ENCODE peak calls at places on chromosomes 4 and X, in ten cellular contexts. F, I, J, R, E, X, G, W, Q and V are unnamed samples.

GRCh38 chrX:42778096-42778495 is at the start of gene PPP1R2C:
- DNase-seq in F (no peak), I (no peak), J (no peak), R (no peak), E (peak), X (no peak), G (no peak), W (no peak), Q (no peak), V (no peak)

GRCh38 chr4:128483816-128484215 is 196.2 kb upstream of the PGRMC2 start:
- DNase-seq in F (no peak), I (no peak), J (no peak), R (no peak), E (no peak), X (no peak), G (no peak), W (peak), Q (no peak), V (no peak)

GRCh38 chrX:144801786-144802185 is 445.5 kb upstream of the SPANXN1 start:
- DNase-seq in F (peak), I (no peak), J (no peak), R (no peak), E (no peak), X (no peak), G (no peak), W (no peak), Q (no peak), V (no peak)

GRCh38 chr4:159358226-159358625 is 255.3 kb downstream of the RAPGEF2 start:
- DNase-seq in F (peak), I (no peak), J (no peak), R (no peak), E (no peak), X (no peak), G (no peak), W (peak), Q (no peak), V (no peak)

GRCh38 chr4:10205223-10205622 is 88.6 kb upstream of the WDR1 start:
- DNase-seq in F (peak), I (no peak), J (no peak), R (no peak), E (no peak), X (no peak), G (no peak), W (no peak), Q (no peak), V (no peak)

GRCh38 chr4:41326776-41327175 is 70.0 kb downstream of the UCHL1 start:
- DNase-seq in F (no peak), I (no peak), J (no peak), R (no peak), E (no peak), X (no peak), G (no peak), W (no peak), Q (no peak), V (no peak)

GRCh38 chr4:109191216-109191615 is 111.2 kb downstream of the COL25A1 start:
- DNase-seq in F (no peak), I (no peak), J (no peak), R (no peak), E (no peak), X (no peak), G (no peak), W (no peak), Q (no peak), V (no peak)

GRCh38 chr4:37825943-37826281 is 574 bp upstream of the PGM2 start:
- DNase-seq in F (no peak), I (no peak), J (no peak), R (no peak), E (no peak), X (no peak), G (no peak), W (no peak), Q (no peak), V (no peak)

GRCh38 chr4:126701756-126702155 is 931.0 kb upstream of the INTU start:
- DNase-seq in F (no peak), I (no peak), J (no peak), R (no peak), E (no peak), X (no peak), G (no peak), W (peak), Q (no peak), V (no peak)

GRCh38 chrX:2427147-2427546 is 73.6 kb downstream of the DHRSX start:
- DNase-seq in F (no peak), I (no peak), J (no peak), R (no peak), E (no peak), X (no peak), G (no peak), W (no peak), Q (no peak), V (no peak)

GRCh38 chr4:164536829-164537228 is 217.1 kb upstream of the SMIM31 start:
- DNase-seq in F (peak), I (peak), J (no peak), R (no peak), E (no peak), X (no peak), G (peak), W (peak), Q (peak), V (no peak)

GRCh38 chr4:20253799-20254409 is 2.2 kb downstream of the SLIT2 start:
- DNase-seq in F (peak), I (no peak), J (peak), R (peak), E (no peak), X (peak), G (no peak), W (peak), Q (no peak), V (peak)

GRCh38 chr4:89469930-89470375 is 162.4 kb upstream of the GPRIN3 start:
- DNase-seq in F (peak), I (peak), J (no peak), R (no peak), E (no peak), X (no peak), G (no peak), W (peak), Q (peak), V (no peak)

GRCh38 chr4:188332265-188332664 is 193.0 kb downstream of the TRIML1 start:
- DNase-seq in F (no peak), I (no peak), J (no peak), R (no peak), E (no peak), X (no peak), G (no peak), W (no peak), Q (no peak), V (no peak)

GRCh38 chr4:166308589-166308988 is 435.6 kb downstream of the TLL1 start:
- DNase-seq in F (no peak), I (no peak), J (no peak), R (no peak), E (no peak), X (no peak), G (no peak), W (no peak), Q (peak), V (no peak)

GRCh38 chr4:76733380-76733779 is 164.6 kb downstream of the SOWAHB start:
- DNase-seq in F (peak), I (peak), J (no peak), R (no peak), E (no peak), X (no peak), G (peak), W (no peak), Q (no peak), V (no peak)

GRCh38 chrX:100417671-100418070 is 7.6 kb upstream of the PCDH19 start:
- DNase-seq in F (no peak), I (no peak), J (no peak), R (no peak), E (no peak), X (no peak), G (no peak), W (no peak), Q (no peak), V (no peak)

GRCh38 chr4:183821090-183821853 is 83.8 kb upstream of the STOX2 start:
- DNase-seq in F (no peak), I (no peak), J (no peak), R (no peak), E (no peak), X (no peak), G (no peak), W (no peak), Q (no peak), V (no peak)

GRCh38 chr4:120865985-120866384 is 56.5 kb downstream of the PRDM5 start:
- DNase-seq in F (no peak), I (no peak), J (no peak), R (no peak), E (no peak), X (no peak), G (no peak), W (peak), Q (peak), V (no peak)

GRCh38 chr4:120869511-120870278 is 52.8 kb downstream of the PRDM5 start:
- DNase-seq in F (no peak), I (peak), J (no peak), R (no peak), E (no peak), X (no peak), G (no peak), W (peak), Q (no peak), V (no peak)

GRCh38 chr4:120873554-120873953 is 49.0 kb downstream of the PRDM5 start:
- DNase-seq in F (no peak), I (no peak), J (no peak), R (no peak), E (no peak), X (no peak), G (no peak), W (no peak), Q (no peak), V (no peak)

GRCh38 chr4:120871173-120871572 is 51.4 kb downstream of the PRDM5 start:
- DNase-seq in F (no peak), I (no peak), J (no peak), R (no peak), E (no peak), X (no peak), G (no peak), W (no peak), Q (no peak), V (no peak)

GRCh38 chr4:120870279-120870673 is 52.2 kb downstream of the PRDM5 start:
- DNase-seq in F (peak), I (no peak), J (no peak), R (no peak), E (no peak), X (no peak), G (no peak), W (no peak), Q (no peak), V (no peak)
- TF ChIP-seq CTCF in F (peak), I (no peak), J (no peak), R (no peak), E (no peak), X (no peak), G (no peak), W (no peak), Q (peak), V (no peak)

GRCh38 chr4:156969136-156969535 is 2.5 kb downstream of the PDGFC start:
- DNase-seq in F (no peak), I (no peak), J (no peak), R (no peak), E (no peak), X (no peak), G (no peak), W (no peak), Q (no peak), V (no peak)
- H3K27ac ChIP-seq in F (no peak), I (no peak), J (peak), R (peak), E (no peak), X (no peak), G (no peak), W (peak), Q (peak), V (peak)

GRCh38 chr4:102760645-102761477 is at the start of gene MANBA:
- DNase-seq in F (peak), I (peak), J (peak), R (peak), E (peak), X (peak), G (peak), W (peak), Q (no peak), V (peak)

GRCh38 chr4:102758241-102758871 is 2.4 kb downstream of the MANBA start:
- DNase-seq in F (peak), I (no peak), J (no peak), R (no peak), E (no peak), X (no peak), G (no peak), W (no peak), Q (no peak), V (no peak)

GRCh38 chr4:102759835-102760644 is 728 bp downstream of the MANBA start:
- DNase-seq in F (peak), I (peak), J (peak), R (peak), E (no peak), X (peak), G (no peak), W (peak), Q (no peak), V (no peak)

GRCh38 chr4:102761478-102761790 is 666 bp upstream of the MANBA start:
- DNase-seq in F (peak), I (peak), J (no peak), R (no peak), E (no peak), X (peak), G (no peak), W (peak), Q (no peak), V (no peak)

DNA sequence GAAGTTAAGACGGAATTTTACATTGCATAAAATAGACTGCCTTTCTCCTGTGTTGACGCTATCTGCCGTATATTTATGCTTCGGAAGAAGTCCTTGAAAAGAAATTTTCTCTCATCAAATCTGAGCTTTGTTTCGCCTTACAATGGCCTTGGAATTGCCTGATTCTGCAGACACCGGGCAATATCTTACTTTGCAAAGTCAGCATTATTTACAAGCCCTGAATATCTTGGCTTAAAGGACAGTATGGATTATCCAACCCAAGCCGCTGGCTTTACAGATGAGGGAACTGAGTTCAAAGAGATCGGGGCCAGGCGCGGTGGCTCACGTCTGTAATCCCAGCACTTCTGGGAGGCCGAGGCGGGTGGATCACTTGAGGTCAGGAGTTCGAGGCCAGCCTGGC is 1.1 kb upstream of the MANBA start:
- DNase-seq in F (no peak), I (no peak), J (no peak), R (no peak), E (no peak), X (no peak), G (no peak), W (no peak), Q (no peak), V (no peak)
- H3K4me3 ChIP-seq in F (peak), I (no peak), J (peak), R (peak), E (peak), X (no peak), G (no peak), W (no peak), Q (no peak), V (peak)

DNA sequence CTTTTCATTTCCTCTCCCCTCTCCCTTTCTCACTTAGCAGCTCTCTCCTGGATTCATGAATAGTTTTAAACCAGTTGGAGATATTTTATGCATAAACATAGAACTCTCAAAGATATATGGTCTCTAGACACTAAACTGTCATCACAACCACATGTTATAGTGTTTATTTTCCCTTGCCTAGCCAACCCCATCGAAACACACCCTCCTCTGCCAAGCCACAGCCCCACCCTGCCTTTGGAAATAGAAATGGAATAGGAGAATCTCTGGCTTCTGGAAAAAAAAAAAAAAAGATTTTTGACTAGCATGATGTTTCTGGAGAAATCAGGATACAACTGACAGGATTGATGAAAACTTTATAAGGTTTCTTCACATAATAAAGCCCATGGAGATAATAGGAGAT is 64.8 kb upstream of the RBPJ start:
- DNase-seq in F (peak), I (no peak), J (no peak), R (no peak), E (no peak), X (no peak), G (no peak), W (peak), Q (no peak), V (no peak)
- TF ChIP-seq CTCF in F (no peak), I (no peak), J (no peak), R (no peak), E (no peak), X (no peak), G (no peak), W (no peak), Q (no peak), V (no peak)

GRCh38 chr4:101201421-101201820 is 145.9 kb downstream of the PPP3CA start:
- DNase-seq in F (no peak), I (no peak), J (no peak), R (no peak), E (no peak), X (no peak), G (no peak), W (no peak), Q (peak), V (no peak)
- H3K27ac ChIP-seq in F (peak), I (no peak), J (no peak), R (no peak), E (no peak), X (no peak), G (no peak), W (no peak), Q (peak), V (no peak)